ENCODE peak calls at places on chromosomes 2 and 18, in four cellular contexts. One of them, this sample, is unnamed.
A peak's percentile ranks its signal among the peaks of the same experiment; 100 is the strongest.

GRCh38 chr2:237270556-237270955 is 143.4 kb downstream of the COL6A3 start:
- DNase-seq in adrenal gland: no peak
- DNase-seq in astrocyte: no peak
- DNase-seq in suprapubic skin: no peak
- DNase-seq in this sample: no peak

GRCh38 chr2:9519250-9519649 is 36.4 kb downstream of the ADAM17 start:
- DNase-seq in suprapubic skin: no peak
- DNase-seq in adrenal gland: no peak
- DNase-seq in astrocyte: peak; percentile 42
- DNase-seq in this sample: no peak

GRCh38 chr2:11248-11941 is 34.9 kb downstream of the FAM110C start:
- DNase-seq in suprapubic skin: no peak
- DNase-seq in adrenal gland: peak; percentile 70
- DNase-seq in astrocyte: no peak
- DNase-seq in this sample: peak; percentile 30

GRCh38 chr2:24579053-24579803 is 88.2 kb downstream of the NCOA1 start:
- DNase-seq in suprapubic skin: no peak
- DNase-seq in adrenal gland: no peak
- DNase-seq in astrocyte: no peak
- DNase-seq in this sample: no peak

GRCh38 chr2:217940261-217941220 is 62.3 kb downstream of the TNS1 start:
- DNase-seq in astrocyte: no peak
- DNase-seq in adrenal gland: no peak
- DNase-seq in suprapubic skin: no peak
- DNase-seq in this sample: no peak

GRCh38 chr2:27796991-27797752 is 25.7 kb downstream of the MRPL33 start:
- DNase-seq in suprapubic skin: no peak
- DNase-seq in astrocyte: no peak
- DNase-seq in adrenal gland: peak; percentile 43
- DNase-seq in this sample: peak; percentile 50

GRCh38 chr18:74493689-74494088 is 2.5 kb upstream of the CNDP2 start:
- DNase-seq in adrenal gland: no peak
- DNase-seq in suprapubic skin: peak; percentile 55
- DNase-seq in astrocyte: peak; percentile 54
- DNase-seq in this sample: peak; percentile 58

GRCh38 chr2:134818321-134818720 is 20.1 kb upstream of the ACMSD start:
- DNase-seq in suprapubic skin: no peak
- DNase-seq in astrocyte: peak; percentile 67
- DNase-seq in adrenal gland: no peak
- DNase-seq in this sample: peak; percentile 80

GRCh38 chr2:102100371-102101096 is 42.0 kb upstream of the IL1R1 start:
- DNase-seq in adrenal gland: no peak
- DNase-seq in astrocyte: peak; percentile 95
- DNase-seq in suprapubic skin: no peak
- DNase-seq in this sample: no peak

GRCh38 chr2:102126169-102126568 is 16.4 kb upstream of the IL1R1 start:
- DNase-seq in astrocyte: no peak
- DNase-seq in adrenal gland: no peak
- DNase-seq in suprapubic skin: no peak
- DNase-seq in this sample: no peak

GRCh38 chr2:216302981-216303676 is 69.2 kb downstream of the MARCHF4 start:
- DNase-seq in astrocyte: peak; percentile 93
- DNase-seq in adrenal gland: no peak
- DNase-seq in suprapubic skin: no peak
- DNase-seq in this sample: no peak

GRCh38 chr2:118940008-118940407 is 2.0 kb upstream of the MARCO start:
- DNase-seq in suprapubic skin: no peak
- DNase-seq in astrocyte: no peak
- DNase-seq in adrenal gland: no peak
- DNase-seq in this sample: no peak

GRCh38 chr2:26475832-26476501 is 2.0 kb downstream of the OTOF start:
- DNase-seq in suprapubic skin: no peak
- DNase-seq in astrocyte: no peak
- DNase-seq in adrenal gland: no peak
- DNase-seq in this sample: no peak

GRCh38 chr2:241860184-241861078 is 1.7 kb upstream of the PDCD1 start:
- DNase-seq in astrocyte: no peak
- DNase-seq in suprapubic skin: peak; percentile 74
- DNase-seq in adrenal gland: no peak
- DNase-seq in this sample: no peak

GRCh38 chr18:35141567-35142269 is 99.1 kb upstream of the ZNF397 start:
- DNase-seq in astrocyte: no peak
- DNase-seq in adrenal gland: no peak
- DNase-seq in suprapubic skin: no peak
- DNase-seq in this sample: no peak

GRCh38 chr2:143030127-143030526 is 99.1 kb upstream of the ARHGAP15 start:
- DNase-seq in adrenal gland: no peak
- DNase-seq in suprapubic skin: no peak
- DNase-seq in astrocyte: no peak
- DNase-seq in this sample: no peak

GRCh38 chr2:10947005-10947440 is 35.3 kb downstream of the KCNF1 start:
- DNase-seq in suprapubic skin: no peak
- DNase-seq in astrocyte: peak; percentile 39
- DNase-seq in adrenal gland: no peak
- DNase-seq in this sample: peak; percentile 63

GRCh38 chr2:23512778-23513177 is 127.8 kb downstream of the KLHL29 start:
- DNase-seq in adrenal gland: no peak
- DNase-seq in suprapubic skin: no peak
- DNase-seq in astrocyte: no peak
- DNase-seq in this sample: no peak

GRCh38 chr2:177407031-177407430 is 14.5 kb downstream of the AGPS start:
- DNase-seq in suprapubic skin: no peak
- DNase-seq in adrenal gland: no peak
- DNase-seq in astrocyte: no peak
- DNase-seq in this sample: no peak

GRCh38 chr18:34965108-34965507 is 76.1 kb upstream of the MAPRE2 start:
- DNase-seq in suprapubic skin: no peak
- DNase-seq in astrocyte: no peak
- DNase-seq in adrenal gland: no peak
- DNase-seq in this sample: no peak

GRCh38 chr2:130865401-130865800 is 28.7 kb downstream of the ARHGEF4 start:
- DNase-seq in suprapubic skin: peak; percentile 35
- DNase-seq in adrenal gland: no peak
- DNase-seq in astrocyte: no peak
- DNase-seq in this sample: no peak

GRCh38 chr2:25341031-25341727 is 546 bp downstream of the DNMT3A start:
- DNase-seq in adrenal gland: no peak
- DNase-seq in astrocyte: no peak
- DNase-seq in suprapubic skin: no peak
- DNase-seq in this sample: no peak

GRCh38 chr2:54454922-54455583 is 1.1 kb upstream of the SPTBN1 start:
- DNase-seq in suprapubic skin: no peak
- DNase-seq in adrenal gland: peak; percentile 50
- DNase-seq in astrocyte: no peak
- DNase-seq in this sample: no peak

GRCh38 chr2:168457177-168457905 is 1.3 kb downstream of the CERS6 start:
- DNase-seq in adrenal gland: peak; percentile 14
- DNase-seq in suprapubic skin: no peak
- DNase-seq in astrocyte: no peak
- DNase-seq in this sample: peak; percentile 16

GRCh38 chr2:229342376-229342775 is 71.3 kb upstream of the PID1 start:
- DNase-seq in adrenal gland: peak; percentile 62
- DNase-seq in astrocyte: no peak
- DNase-seq in suprapubic skin: no peak
- DNase-seq in this sample: peak; percentile 74

GRCh38 chr2:54952425-54952824 is 97.8 kb downstream of the RTN4 start:
- DNase-seq in adrenal gland: no peak
- DNase-seq in suprapubic skin: no peak
- DNase-seq in astrocyte: no peak
- DNase-seq in this sample: no peak

GRCh38 chr18:8996771-8997432 is 105.6 kb upstream of the NDUFV2 start:
- DNase-seq in adrenal gland: no peak
- DNase-seq in suprapubic skin: no peak
- DNase-seq in astrocyte: no peak
- DNase-seq in this sample: peak; percentile 38

GRCh38 chr2:70553584-70554337 is at the start of gene TGFA:
- DNase-seq in adrenal gland: peak; percentile 64
- DNase-seq in astrocyte: peak; percentile 5
- DNase-seq in suprapubic skin: peak; percentile 85
- DNase-seq in this sample: peak; percentile 89

GRCh38 chr2:107721178-107721577 is 105.5 kb upstream of the RGPD4 start:
- DNase-seq in suprapubic skin: no peak
- DNase-seq in adrenal gland: no peak
- DNase-seq in astrocyte: no peak
- DNase-seq in this sample: no peak

GRCh38 chr2:119251652-119252051 is 28.0 kb downstream of the STEAP3 start:
- DNase-seq in suprapubic skin: no peak
- DNase-seq in astrocyte: no peak
- DNase-seq in adrenal gland: no peak
- DNase-seq in this sample: no peak

GRCh38 chr2:127577973-127578372 is 42.5 kb downstream of the MYO7B start:
- DNase-seq in adrenal gland: no peak
- DNase-seq in suprapubic skin: peak; percentile 32
- DNase-seq in astrocyte: no peak
- DNase-seq in this sample: no peak

GRCh38 chr2:127580167-127581049 is 44.9 kb downstream of the MYO7B start:
- DNase-seq in suprapubic skin: peak; percentile 67
- DNase-seq in astrocyte: no peak
- DNase-seq in adrenal gland: no peak
- DNase-seq in this sample: no peak

GRCh38 chr2:127577503-127577902 is 42.0 kb downstream of the MYO7B start:
- DNase-seq in suprapubic skin: peak; percentile 73
- DNase-seq in astrocyte: no peak
- DNase-seq in adrenal gland: no peak
- DNase-seq in this sample: no peak

GRCh38 chr2:127578411-127578810 is 42.9 kb downstream of the MYO7B start:
- DNase-seq in adrenal gland: no peak
- DNase-seq in astrocyte: no peak
- DNase-seq in suprapubic skin: peak; percentile 29
- DNase-seq in this sample: no peak

GRCh38 chr2:127579231-127579630 is 43.7 kb downstream of the MYO7B start:
- DNase-seq in astrocyte: no peak
- DNase-seq in adrenal gland: no peak
- DNase-seq in suprapubic skin: no peak
- DNase-seq in this sample: no peak
- TF ChIP-seq CTCF in astrocyte: no peak
- TF ChIP-seq CTCF in adrenal gland: no peak
- TF ChIP-seq CTCF in suprapubic skin: no peak
- TF ChIP-seq CTCF in this sample: no peak

GRCh38 chr2:45943231-45944044 is 292.0 kb downstream of the PRKCE start:
- DNase-seq in suprapubic skin: no peak
- DNase-seq in adrenal gland: no peak
- DNase-seq in astrocyte: peak; percentile 44
- DNase-seq in this sample: no peak
- TF ChIP-seq CTCF in suprapubic skin: no peak
- TF ChIP-seq CTCF in adrenal gland: no peak
- TF ChIP-seq CTCF in astrocyte: peak; percentile 6
- TF ChIP-seq CTCF in this sample: no peak

GRCh38 chr2:96143848-96144480 is 1.3 kb downstream of the DUSP2 start:
- DNase-seq in astrocyte: no peak
- DNase-seq in suprapubic skin: no peak
- DNase-seq in adrenal gland: no peak
- DNase-seq in this sample: peak; percentile 10
- TF ChIP-seq CTCF in astrocyte: no peak
- TF ChIP-seq CTCF in suprapubic skin: peak; percentile 11
- TF ChIP-seq CTCF in adrenal gland: no peak
- TF ChIP-seq CTCF in this sample: no peak

GRCh38 chr2:76281176-76281841 is 570.6 kb upstream of the GCFC2 start:
- DNase-seq in astrocyte: no peak
- DNase-seq in adrenal gland: no peak
- DNase-seq in suprapubic skin: no peak
- DNase-seq in this sample: no peak
- TF ChIP-seq CTCF in astrocyte: no peak
- TF ChIP-seq CTCF in adrenal gland: no peak
- TF ChIP-seq CTCF in suprapubic skin: no peak
- TF ChIP-seq CTCF in this sample: no peak

DNA sequence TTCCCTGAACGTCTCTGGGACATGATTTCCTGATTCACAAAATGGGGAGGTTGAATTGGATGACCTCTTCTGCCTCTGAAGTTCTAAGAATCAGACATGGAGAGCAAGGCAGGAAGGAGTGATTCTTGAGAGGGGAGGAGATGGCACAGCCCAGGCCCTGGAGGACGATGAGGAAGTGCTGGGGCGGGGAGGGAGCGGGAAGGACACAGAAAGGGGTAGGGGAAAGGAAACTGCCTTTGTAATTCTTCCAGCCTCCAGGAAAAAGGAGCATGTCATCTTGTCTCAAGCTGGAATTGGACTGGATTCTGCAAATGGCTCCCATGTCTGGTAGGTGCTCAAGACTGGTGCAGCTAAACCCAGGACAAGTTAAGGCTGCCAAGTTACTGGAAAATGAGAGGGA is 97.0 kb upstream of the NCK2 start:
- DNase-seq in suprapubic skin: no peak
- DNase-seq in adrenal gland: no peak
- DNase-seq in astrocyte: no peak
- DNase-seq in this sample: no peak
- TF ChIP-seq CTCF in suprapubic skin: no peak
- TF ChIP-seq CTCF in adrenal gland: no peak
- TF ChIP-seq CTCF in astrocyte: no peak
- TF ChIP-seq CTCF in this sample: no peak

DNA sequence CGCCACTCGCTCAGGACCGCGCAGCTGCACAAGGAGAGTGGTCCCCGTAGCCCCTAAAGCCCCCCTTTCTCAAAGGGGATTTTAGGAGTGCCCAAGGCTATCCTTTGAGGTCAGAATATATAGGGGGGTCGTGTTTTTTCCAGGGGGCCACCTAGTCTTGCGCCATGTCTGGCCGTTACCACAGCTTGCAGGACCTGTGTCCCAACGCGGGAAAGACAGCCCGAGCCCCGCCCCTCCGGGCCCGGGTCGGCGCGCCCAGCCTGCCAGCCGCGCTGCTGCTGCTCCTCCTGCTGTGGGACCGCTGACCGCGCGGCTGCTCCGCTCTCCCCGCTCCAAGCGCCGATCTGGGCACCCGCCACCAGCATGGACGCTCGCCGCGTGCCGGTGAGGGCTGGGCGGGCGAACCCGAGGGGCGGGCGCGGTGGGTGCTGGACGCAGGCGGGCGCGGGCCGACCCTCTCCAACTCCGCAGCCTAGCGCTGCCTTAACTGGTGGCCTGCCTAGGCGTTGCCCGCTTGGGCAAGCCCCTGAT is at the start of gene CDCA7:
- DNase-seq in adrenal gland: peak; percentile 15
- DNase-seq in astrocyte: peak; percentile 34
- DNase-seq in suprapubic skin: peak; percentile 81
- DNase-seq in this sample: peak; percentile 74
- TF ChIP-seq CTCF in adrenal gland: no peak
- TF ChIP-seq CTCF in astrocyte: no peak
- TF ChIP-seq CTCF in suprapubic skin: no peak
- TF ChIP-seq CTCF in this sample: no peak

GRCh38 chr2:128154225-128154624 is 63.2 kb downstream of the UGGT1 start:
- DNase-seq in adrenal gland: no peak
- DNase-seq in suprapubic skin: no peak
- DNase-seq in astrocyte: no peak
- DNase-seq in this sample: no peak

GRCh38 chr2:128157644-128158043 is 66.6 kb downstream of the UGGT1 start:
- DNase-seq in astrocyte: no peak
- DNase-seq in suprapubic skin: no peak
- DNase-seq in adrenal gland: no peak
- DNase-seq in this sample: no peak

GRCh38 chr2:128158171-128158570 is 67.2 kb downstream of the UGGT1 start:
- DNase-seq in adrenal gland: no peak
- DNase-seq in astrocyte: no peak
- DNase-seq in suprapubic skin: no peak
- DNase-seq in this sample: no peak

GRCh38 chr2:128155970-128156369 is 65.0 kb downstream of the UGGT1 start:
- DNase-seq in suprapubic skin: no peak
- DNase-seq in adrenal gland: no peak
- DNase-seq in astrocyte: no peak
- DNase-seq in this sample: no peak

GRCh38 chr2:128156812-128157211 is 65.8 kb downstream of the UGGT1 start:
- DNase-seq in suprapubic skin: no peak
- DNase-seq in astrocyte: no peak
- DNase-seq in adrenal gland: no peak
- DNase-seq in this sample: no peak
- TF ChIP-seq CTCF in suprapubic skin: no peak
- TF ChIP-seq CTCF in astrocyte: no peak
- TF ChIP-seq CTCF in adrenal gland: no peak
- TF ChIP-seq CTCF in this sample: no peak